ENCODE peak calls at places on chromosomes 16 and 17, in eight cellular contexts. I, W, R, C, S, V, F and Z are unnamed samples.

GRCh38 chr16:67155305-67156145 is 4.2 kb downstream of the TRADD start:
- DNase-seq in C (peak), F (no peak), W (peak), R (peak), I (peak), S (peak), V (peak), Z (peak)

GRCh38 chr17:56708220-56708567 is 114.7 kb downstream of the NOG start:
- DNase-seq in I (no peak), S (peak), F (no peak), R (no peak), V (no peak), C (no peak), W (no peak), Z (no peak)

GRCh38 chr17:36880506-36880905 is 56.8 kb upstream of the LHX1 start:
- DNase-seq in F (no peak), I (no peak), S (no peak), V (no peak), R (no peak), W (no peak), C (peak), Z (no peak)

GRCh38 chr17:2797632-2798031 is 1.4 kb downstream of the RAP1GAP2 start:
- DNase-seq in F (peak), V (no peak), R (no peak), C (no peak), I (no peak), S (no peak), W (peak), Z (peak)

GRCh38 chr16:47072158-47072557 is 71.6 kb downstream of the NETO2 start:
- DNase-seq in C (no peak), W (no peak), I (no peak), F (no peak), V (no peak), S (no peak), R (no peak), Z (no peak)

GRCh38 chr17:61307905-61308886 is 91.4 kb upstream of the TBX2 start:
- DNase-seq in W (no peak), R (peak), F (no peak), S (no peak), C (no peak), V (no peak), I (no peak), Z (no peak)

GRCh38 chr17:79135011-79135410 is 60.4 kb downstream of the ENGASE start:
- DNase-seq in W (no peak), C (no peak), I (no peak), F (no peak), R (no peak), V (no peak), S (no peak), Z (no peak)

GRCh38 chr16:842061-842476 is 41.5 kb upstream of the GNG13 start:
- DNase-seq in W (no peak), F (no peak), I (no peak), C (peak), V (no peak), S (no peak), R (no peak), Z (peak)

GRCh38 chr17:63910096-63910495 is 962 bp downstream of the CSHL1 start:
- DNase-seq in V (no peak), F (no peak), C (no peak), R (no peak), W (no peak), I (no peak), S (no peak), Z (no peak)

GRCh38 chr17:64572682-64573154 is 65.9 kb downstream of the CEP95 start:
- DNase-seq in C (peak), I (no peak), S (no peak), W (no peak), R (no peak), F (no peak), V (no peak), Z (no peak)

GRCh38 chr16:29743475-29743826 is 2.3 kb downstream of the C16orf54 start:
- DNase-seq in F (no peak), S (no peak), V (no peak), I (no peak), C (no peak), W (no peak), R (no peak), Z (no peak)

GRCh38 chr17:70699408-70699807 is 530.1 kb downstream of the KCNJ2 start:
- DNase-seq in I (no peak), S (no peak), W (no peak), R (no peak), V (no peak), C (no peak), F (no peak), Z (no peak)

GRCh38 chr16:86883583-86884188 is 305.3 kb downstream of the FOXL1 start:
- DNase-seq in R (no peak), V (no peak), F (no peak), I (no peak), W (no peak), C (no peak), S (peak), Z (no peak)

GRCh38 chr17:76644995-76645394 is 1.4 kb upstream of the ST6GALNAC1 start:
- DNase-seq in W (no peak), V (no peak), R (peak), S (no peak), I (no peak), F (no peak), C (no peak), Z (peak)

GRCh38 chr17:81682565-81683207 is 911 bp downstream of the ARL16 start:
- DNase-seq in C (no peak), I (no peak), S (peak), V (no peak), F (no peak), W (no peak), R (no peak), Z (no peak)

GRCh38 chr16:50313596-50314483 is 47.5 kb downstream of the ADCY7 start:
- DNase-seq in S (no peak), W (peak), R (peak), V (no peak), I (no peak), F (no peak), C (peak), Z (no peak)

GRCh38 chr16:58730724-58731370 is 3.3 kb downstream of the GOT2 start:
- DNase-seq in C (no peak), V (no peak), W (no peak), R (no peak), I (no peak), S (no peak), F (no peak), Z (no peak)

GRCh38 chr17:869567-870530 is 87.7 kb downstream of the MRM3 start:
- DNase-seq in I (no peak), C (no peak), W (no peak), R (no peak), S (no peak), F (no peak), V (no peak), Z (no peak)

GRCh38 chr16:85554791-85555548 is 58.2 kb upstream of the GSE1 start:
- DNase-seq in V (peak), R (peak), I (peak), C (peak), W (peak), F (no peak), S (peak), Z (peak)

GRCh38 chr16:72561-73537 is at the start of gene RHBDF1:
- DNase-seq in R (peak), F (no peak), C (peak), I (no peak), S (peak), W (peak), V (no peak), Z (peak)